ENCODE peak calls at places on chromosomes 2 and 18, in eight cellular contexts. One of them, this sample, is unnamed.

GRCh38 chr2:120683701-120684100 is 52.0 kb upstream of the GLI2 start:
- DNase-seq in fibroblast of lung: no peak
- DNase-seq in adrenal gland: no peak
- DNase-seq in mammary epithelial cell: no peak
- DNase-seq in fibroblast of villous mesenchyme: no peak
- DNase-seq in epithelial cell of esophagus: no peak
- DNase-seq in AG10803: no peak
- DNase-seq in bronchial epithelial cell: no peak
- DNase-seq in this sample: no peak

GRCh38 chr2:36354816-36355156 is 792 bp upstream of the CRIM1 start:
- DNase-seq in AG10803: no peak
- DNase-seq in adrenal gland: peak; percentile 25
- DNase-seq in bronchial epithelial cell: no peak
- DNase-seq in epithelial cell of esophagus: no peak
- DNase-seq in fibroblast of villous mesenchyme: no peak
- DNase-seq in fibroblast of lung: no peak
- DNase-seq in mammary epithelial cell: no peak
- DNase-seq in this sample: no peak

GRCh38 chr2:149894760-149895159 is 307.2 kb upstream of the MMADHC start:
- DNase-seq in AG10803: peak; percentile 80
- DNase-seq in fibroblast of lung: no peak
- DNase-seq in fibroblast of villous mesenchyme: peak; percentile 27
- DNase-seq in mammary epithelial cell: peak; percentile 77
- DNase-seq in adrenal gland: peak; percentile 21
- DNase-seq in epithelial cell of esophagus: peak; percentile 83
- DNase-seq in bronchial epithelial cell: peak; percentile 44
- DNase-seq in this sample: no peak

GRCh38 chr18:35178260-35178659 is 62.6 kb upstream of the ZNF397 start:
- DNase-seq in fibroblast of villous mesenchyme: peak; percentile 16
- DNase-seq in mammary epithelial cell: peak; percentile 62
- DNase-seq in AG10803: peak; percentile 62
- DNase-seq in adrenal gland: peak; percentile 76
- DNase-seq in fibroblast of lung: peak; percentile 77
- DNase-seq in bronchial epithelial cell: peak; percentile 61
- DNase-seq in epithelial cell of esophagus: peak; percentile 61
- DNase-seq in this sample: no peak

GRCh38 chr18:40708726-40709125 is 1246.3 kb upstream of the PIK3C3 start:
- DNase-seq in fibroblast of villous mesenchyme: no peak
- DNase-seq in epithelial cell of esophagus: peak; percentile 11
- DNase-seq in bronchial epithelial cell: peak; percentile 3
- DNase-seq in adrenal gland: no peak
- DNase-seq in mammary epithelial cell: peak; percentile 11
- DNase-seq in AG10803: no peak
- DNase-seq in fibroblast of lung: no peak
- DNase-seq in this sample: no peak

GRCh38 chr18:67260841-67261240 is 255.7 kb downstream of the DSEL start:
- DNase-seq in fibroblast of villous mesenchyme: no peak
- DNase-seq in adrenal gland: no peak
- DNase-seq in fibroblast of lung: no peak
- DNase-seq in AG10803: peak; percentile 8
- DNase-seq in bronchial epithelial cell: no peak
- DNase-seq in epithelial cell of esophagus: no peak
- DNase-seq in mammary epithelial cell: no peak
- DNase-seq in this sample: no peak

GRCh38 chr2:169294001-169294675 is 68.2 kb downstream of the LRP2 start:
- DNase-seq in fibroblast of lung: no peak
- DNase-seq in mammary epithelial cell: no peak
- DNase-seq in epithelial cell of esophagus: no peak
- DNase-seq in adrenal gland: no peak
- DNase-seq in AG10803: no peak
- DNase-seq in fibroblast of villous mesenchyme: no peak
- DNase-seq in bronchial epithelial cell: no peak
- DNase-seq in this sample: no peak

GRCh38 chr18:72410399-72410798 is 133.7 kb downstream of the CBLN2 start:
- DNase-seq in mammary epithelial cell: no peak
- DNase-seq in AG10803: no peak
- DNase-seq in epithelial cell of esophagus: no peak
- DNase-seq in fibroblast of villous mesenchyme: peak; percentile 25
- DNase-seq in fibroblast of lung: no peak
- DNase-seq in adrenal gland: no peak
- DNase-seq in bronchial epithelial cell: no peak
- DNase-seq in this sample: no peak

GRCh38 chr2:70553334-70553583 is 367 bp downstream of the TGFA start:
- DNase-seq in AG10803: no peak
- DNase-seq in bronchial epithelial cell: peak; percentile 42
- DNase-seq in epithelial cell of esophagus: peak; percentile 68
- DNase-seq in mammary epithelial cell: peak; percentile 66
- DNase-seq in adrenal gland: no peak
- DNase-seq in fibroblast of villous mesenchyme: no peak
- DNase-seq in fibroblast of lung: no peak
- DNase-seq in this sample: no peak

GRCh38 chr2:45978302-45978859 is 318.8 kb upstream of the EPAS1 start:
- DNase-seq in mammary epithelial cell: no peak
- DNase-seq in epithelial cell of esophagus: no peak
- DNase-seq in adrenal gland: no peak
- DNase-seq in AG10803: no peak
- DNase-seq in fibroblast of lung: no peak
- DNase-seq in fibroblast of villous mesenchyme: no peak
- DNase-seq in bronchial epithelial cell: no peak
- DNase-seq in this sample: no peak

GRCh38 chr2:173272895-173273294 is 81.8 kb upstream of the CDCA7 start:
- DNase-seq in epithelial cell of esophagus: no peak
- DNase-seq in fibroblast of villous mesenchyme: no peak
- DNase-seq in adrenal gland: no peak
- DNase-seq in AG10803: no peak
- DNase-seq in mammary epithelial cell: no peak
- DNase-seq in bronchial epithelial cell: no peak
- DNase-seq in fibroblast of lung: no peak
- DNase-seq in this sample: no peak

GRCh38 chr2:56288863-56289580 is 105.2 kb downstream of the CCDC85A start:
- DNase-seq in fibroblast of lung: no peak
- DNase-seq in mammary epithelial cell: no peak
- DNase-seq in fibroblast of villous mesenchyme: no peak
- DNase-seq in epithelial cell of esophagus: no peak
- DNase-seq in bronchial epithelial cell: no peak
- DNase-seq in adrenal gland: no peak
- DNase-seq in AG10803: no peak
- DNase-seq in this sample: no peak

GRCh38 chr2:31324000-31324633 is 90.2 kb downstream of the EHD3 start:
- DNase-seq in bronchial epithelial cell: peak; percentile 74
- DNase-seq in mammary epithelial cell: peak; percentile 44
- DNase-seq in epithelial cell of esophagus: peak; percentile 48
- DNase-seq in adrenal gland: no peak
- DNase-seq in fibroblast of villous mesenchyme: peak; percentile 37
- DNase-seq in AG10803: no peak
- DNase-seq in fibroblast of lung: peak; percentile 28
- DNase-seq in this sample: peak; percentile 64

GRCh38 chr2:235358981-235359471 is 134.8 kb upstream of the AGAP1 start:
- DNase-seq in AG10803: peak; percentile 17
- DNase-seq in fibroblast of villous mesenchyme: no peak
- DNase-seq in epithelial cell of esophagus: peak; percentile 36
- DNase-seq in adrenal gland: no peak
- DNase-seq in mammary epithelial cell: peak; percentile 2
- DNase-seq in bronchial epithelial cell: peak; percentile 26
- DNase-seq in fibroblast of lung: no peak
- DNase-seq in this sample: no peak

GRCh38 chr2:121955313-121956211 is 200.1 kb downstream of the TSN start:
- DNase-seq in AG10803: no peak
- DNase-seq in fibroblast of lung: no peak
- DNase-seq in mammary epithelial cell: no peak
- DNase-seq in adrenal gland: no peak
- DNase-seq in fibroblast of villous mesenchyme: no peak
- DNase-seq in epithelial cell of esophagus: no peak
- DNase-seq in bronchial epithelial cell: no peak
- DNase-seq in this sample: no peak

GRCh38 chr2:11667866-11668637 is 1.9 kb downstream of the NTSR2 start:
- DNase-seq in epithelial cell of esophagus: no peak
- DNase-seq in mammary epithelial cell: no peak
- DNase-seq in fibroblast of lung: no peak
- DNase-seq in AG10803: no peak
- DNase-seq in adrenal gland: no peak
- DNase-seq in fibroblast of villous mesenchyme: no peak
- DNase-seq in bronchial epithelial cell: no peak
- DNase-seq in this sample: no peak

GRCh38 chr2:221268631-221269030 is 303.5 kb downstream of the EPHA4 start:
- DNase-seq in adrenal gland: no peak
- DNase-seq in epithelial cell of esophagus: no peak
- DNase-seq in mammary epithelial cell: no peak
- DNase-seq in fibroblast of villous mesenchyme: no peak
- DNase-seq in fibroblast of lung: no peak
- DNase-seq in bronchial epithelial cell: no peak
- DNase-seq in AG10803: peak; percentile 1
- DNase-seq in this sample: no peak

GRCh38 chr2:79622508-79622907 is 109.7 kb downstream of the CTNNA2 start:
- DNase-seq in epithelial cell of esophagus: no peak
- DNase-seq in fibroblast of villous mesenchyme: no peak
- DNase-seq in mammary epithelial cell: no peak
- DNase-seq in fibroblast of lung: no peak
- DNase-seq in adrenal gland: no peak
- DNase-seq in AG10803: peak; percentile 20
- DNase-seq in bronchial epithelial cell: no peak
- DNase-seq in this sample: no peak

GRCh38 chr2:237182422-237183123 is 96.9 kb downstream of the COPS8 start:
- DNase-seq in AG10803: peak; percentile 72
- DNase-seq in adrenal gland: no peak
- DNase-seq in bronchial epithelial cell: no peak
- DNase-seq in mammary epithelial cell: no peak
- DNase-seq in fibroblast of lung: no peak
- DNase-seq in epithelial cell of esophagus: no peak
- DNase-seq in fibroblast of villous mesenchyme: peak; percentile 96
- DNase-seq in this sample: no peak

GRCh38 chr2:182101263-182101662 is 115.6 kb downstream of the PPP1R1C start:
- DNase-seq in epithelial cell of esophagus: peak; percentile 32
- DNase-seq in mammary epithelial cell: peak; percentile 2
- DNase-seq in fibroblast of villous mesenchyme: no peak
- DNase-seq in bronchial epithelial cell: peak; percentile 27
- DNase-seq in fibroblast of lung: no peak
- DNase-seq in AG10803: no peak
- DNase-seq in adrenal gland: no peak
- DNase-seq in this sample: no peak
- TF ChIP-seq CTCF in epithelial cell of esophagus: peak; percentile 30
- TF ChIP-seq CTCF in mammary epithelial cell: peak; percentile 43
- TF ChIP-seq CTCF in fibroblast of villous mesenchyme: peak; percentile 35
- TF ChIP-seq CTCF in bronchial epithelial cell: peak; percentile 21
- TF ChIP-seq CTCF in fibroblast of lung: no peak
- TF ChIP-seq CTCF in AG10803: no peak
- TF ChIP-seq CTCF in adrenal gland: no peak
- TF ChIP-seq CTCF in this sample: peak; percentile 17

GRCh38 chr2:114543106-114543806 is 100.8 kb downstream of the DPP10 start:
- DNase-seq in AG10803: peak; percentile 1
- DNase-seq in mammary epithelial cell: no peak
- DNase-seq in adrenal gland: peak; percentile 31
- DNase-seq in fibroblast of villous mesenchyme: no peak
- DNase-seq in bronchial epithelial cell: no peak
- DNase-seq in fibroblast of lung: peak; percentile 1
- DNase-seq in epithelial cell of esophagus: peak; percentile 1
- DNase-seq in this sample: no peak
- TF ChIP-seq CTCF in AG10803: peak; percentile 17
- TF ChIP-seq CTCF in mammary epithelial cell: no peak
- TF ChIP-seq CTCF in adrenal gland: peak; percentile 22
- TF ChIP-seq CTCF in fibroblast of villous mesenchyme: no peak
- TF ChIP-seq CTCF in bronchial epithelial cell: no peak
- TF ChIP-seq CTCF in fibroblast of lung: peak; percentile 4
- TF ChIP-seq CTCF in epithelial cell of esophagus: no peak
- TF ChIP-seq CTCF in this sample: peak; percentile 9

GRCh38 chr2:63642941-63643340 is 54.2 kb downstream of the MDH1 start:
- DNase-seq in AG10803: no peak
- DNase-seq in bronchial epithelial cell: no peak
- DNase-seq in fibroblast of villous mesenchyme: no peak
- DNase-seq in adrenal gland: no peak
- DNase-seq in fibroblast of lung: no peak
- DNase-seq in epithelial cell of esophagus: no peak
- DNase-seq in mammary epithelial cell: no peak
- DNase-seq in this sample: no peak
- TF ChIP-seq CTCF in AG10803: no peak
- TF ChIP-seq CTCF in bronchial epithelial cell: no peak
- TF ChIP-seq CTCF in fibroblast of villous mesenchyme: no peak
- TF ChIP-seq CTCF in adrenal gland: no peak
- TF ChIP-seq CTCF in fibroblast of lung: no peak
- TF ChIP-seq CTCF in epithelial cell of esophagus: no peak
- TF ChIP-seq CTCF in mammary epithelial cell: no peak
- TF ChIP-seq CTCF in this sample: no peak

GRCh38 chr2:69012310-69013122 is 463 bp upstream of the ANTXR1 start:
- DNase-seq in AG10803: no peak
- DNase-seq in fibroblast of villous mesenchyme: no peak
- DNase-seq in mammary epithelial cell: no peak
- DNase-seq in epithelial cell of esophagus: peak; percentile 49
- DNase-seq in bronchial epithelial cell: peak; percentile 26
- DNase-seq in fibroblast of lung: peak; percentile 79
- DNase-seq in adrenal gland: peak; percentile 73
- DNase-seq in this sample: peak; percentile 57

GRCh38 chr2:69013837-69014796 is 1.1 kb downstream of the ANTXR1 start:
- DNase-seq in fibroblast of villous mesenchyme: peak; percentile 62
- DNase-seq in bronchial epithelial cell: no peak
- DNase-seq in epithelial cell of esophagus: no peak
- DNase-seq in AG10803: peak; percentile 67
- DNase-seq in fibroblast of lung: peak; percentile 39
- DNase-seq in adrenal gland: no peak
- DNase-seq in mammary epithelial cell: peak; percentile 24
- DNase-seq in this sample: no peak

GRCh38 chr2:69011611-69012157 is 1.3 kb upstream of the ANTXR1 start:
- DNase-seq in bronchial epithelial cell: no peak
- DNase-seq in mammary epithelial cell: no peak
- DNase-seq in AG10803: no peak
- DNase-seq in fibroblast of lung: no peak
- DNase-seq in epithelial cell of esophagus: no peak
- DNase-seq in fibroblast of villous mesenchyme: no peak
- DNase-seq in adrenal gland: no peak
- DNase-seq in this sample: no peak

GRCh38 chr2:69010437-69011194 is 2.4 kb upstream of the ANTXR1 start:
- DNase-seq in bronchial epithelial cell: no peak
- DNase-seq in adrenal gland: no peak
- DNase-seq in epithelial cell of esophagus: no peak
- DNase-seq in fibroblast of villous mesenchyme: no peak
- DNase-seq in mammary epithelial cell: no peak
- DNase-seq in AG10803: no peak
- DNase-seq in fibroblast of lung: no peak
- DNase-seq in this sample: no peak

DNA sequence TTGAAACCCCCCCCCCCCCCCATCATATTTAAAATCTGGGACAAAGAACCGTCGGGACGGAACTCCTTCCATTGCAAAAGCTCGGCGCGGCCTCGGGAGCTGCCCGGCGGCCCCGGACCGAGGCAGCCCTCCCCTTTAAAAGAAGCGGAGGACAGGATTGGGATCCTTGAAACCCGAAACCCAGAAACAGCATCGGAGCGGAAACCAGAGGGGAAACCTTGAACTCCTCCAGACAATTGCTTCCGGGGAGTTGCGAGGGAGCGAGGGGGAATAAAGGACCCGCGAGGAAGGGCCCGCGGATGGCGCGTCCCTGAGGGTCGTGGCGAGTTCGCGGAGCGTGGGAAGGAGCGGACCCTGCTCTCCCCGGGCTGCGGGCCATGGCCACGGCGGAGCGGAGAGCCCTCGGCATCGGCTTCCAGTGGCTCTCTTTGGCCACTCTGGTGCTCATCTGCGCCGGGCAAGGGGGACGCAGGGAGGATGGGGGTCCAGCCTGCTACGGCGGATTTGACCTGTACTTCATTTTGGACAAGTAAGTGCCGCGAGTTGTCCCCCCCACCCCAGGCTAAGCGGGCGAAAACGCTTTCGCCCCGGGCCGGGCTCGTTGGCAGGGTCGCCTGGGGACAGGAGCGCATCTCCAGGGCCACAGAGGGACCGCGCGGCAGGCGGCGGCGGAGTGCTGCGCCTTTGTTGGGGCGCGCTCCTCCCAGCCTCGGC is at the start of gene ANTXR1:
- DNase-seq in AG10803: peak; percentile 84
- DNase-seq in adrenal gland: peak; percentile 74
- DNase-seq in bronchial epithelial cell: peak; percentile 49
- DNase-seq in fibroblast of villous mesenchyme: peak; percentile 88
- DNase-seq in fibroblast of lung: peak; percentile 85
- DNase-seq in epithelial cell of esophagus: peak; percentile 65
- DNase-seq in mammary epithelial cell: peak; percentile 75
- DNase-seq in this sample: peak; percentile 34
- TF ChIP-seq CTCF in AG10803: no peak
- TF ChIP-seq CTCF in adrenal gland: no peak
- TF ChIP-seq CTCF in bronchial epithelial cell: no peak
- TF ChIP-seq CTCF in fibroblast of villous mesenchyme: no peak
- TF ChIP-seq CTCF in fibroblast of lung: no peak
- TF ChIP-seq CTCF in epithelial cell of esophagus: no peak
- TF ChIP-seq CTCF in mammary epithelial cell: no peak
- TF ChIP-seq CTCF in this sample: no peak

This sample was measured in GM13977.